ENCODE peak calls at places on chromosomes 11 and 22, in ten cellular contexts. L is ascending aorta, P is BJ, O is IMR-90, J is epithelial cell of proximal tubule, X is PC-3, Y is BE2C, E is AG09309, Z is uterus, A is GM12865. I is an unnamed sample.

GRCh38 chr11:47241740-47242400 is 6.7 kb downstream of the ACP2 start:
- DNase-seq in P (no peak), J (no peak), X (peak), O (peak), L (no peak), Y (no peak), Z (no peak), E (no peak), A (no peak), I (peak)

GRCh38 chr11:59574932-59575904 is 40.4 kb downstream of the OSBP start:
- DNase-seq in O (no peak), Y (no peak), P (no peak), Z (no peak), A (no peak), J (no peak), L (no peak), X (no peak), E (no peak), I (no peak)

GRCh38 chr22:19419464-19420178 is 11.9 kb downstream of the HIRA start:
- DNase-seq in A (peak), L (no peak), Y (no peak), O (peak), Z (no peak), X (no peak), E (no peak), J (no peak), P (no peak), I (no peak)

GRCh38 chr11:62876712-62877111 is 4.0 kb upstream of the SLC3A2 start:
- DNase-seq in Y (no peak), X (no peak), E (no peak), O (no peak), J (no peak), A (no peak), L (no peak), P (no peak), Z (no peak), I (no peak)

GRCh38 chr11:46298699-46299424 is 21.4 kb downstream of the CREB3L1 start:
- DNase-seq in E (peak), O (peak), Z (no peak), A (peak), L (no peak), Y (no peak), J (no peak), P (peak), X (peak), I (peak)

GRCh38 chr11:75155570-75156422 is 4.9 kb downstream of the SLCO2B1 start:
- DNase-seq in E (no peak), X (no peak), J (no peak), P (no peak), L (no peak), O (no peak), Y (peak), Z (no peak), A (no peak), I (no peak)

GRCh38 chr22:36471341-36471821 is 10.1 kb downstream of the TXN2 start:
- DNase-seq in P (no peak), A (no peak), Z (no peak), J (no peak), X (peak), E (no peak), O (peak), L (no peak), Y (no peak), I (peak)

GRCh38 chr11:113549611-113550061 is 74.4 kb upstream of the DRD2 start:
- DNase-seq in A (no peak), X (no peak), Z (no peak), L (no peak), P (no peak), O (no peak), J (no peak), Y (no peak), E (no peak), I (peak)

GRCh38 chr22:48975886-48976285 is 851.8 kb downstream of the BRD1 start:
- DNase-seq in X (no peak), Z (no peak), E (no peak), O (no peak), P (no peak), L (no peak), A (no peak), Y (no peak), J (no peak), I (no peak)

GRCh38 chr11:96328395-96329010 is 14.5 kb downstream of the MAML2 start:
- DNase-seq in J (no peak), O (peak), L (no peak), P (no peak), A (no peak), E (no peak), Z (no peak), Y (no peak), X (peak), I (no peak)

GRCh38 chr11:82972103-82972502 is 70.6 kb downstream of the DDIAS start:
- DNase-seq in Y (no peak), E (no peak), P (no peak), O (no peak), J (no peak), A (no peak), L (no peak), Z (no peak), X (no peak), I (no peak)

GRCh38 chr11:58075781-58076180 is 45.0 kb downstream of the OR6Q1 start:
- DNase-seq in O (peak), X (peak), Z (no peak), A (no peak), E (peak), L (no peak), P (no peak), Y (no peak), J (peak), I (peak)

GRCh38 chr11:100890779-100891178 is 203.7 kb downstream of the ARHGAP42 start:
- DNase-seq in O (peak), X (peak), E (peak), J (peak), A (no peak), Z (no peak), Y (no peak), P (peak), L (no peak), I (peak)

GRCh38 chr22:19610518-19611253 is 86.5 kb upstream of the CLDN5 start:
- DNase-seq in Y (no peak), X (no peak), E (no peak), Z (no peak), O (no peak), J (no peak), P (no peak), A (no peak), L (no peak), I (no peak)

GRCh38 chr22:41596776-41597634 is 7.4 kb upstream of the PMM1 start:
- DNase-seq in L (no peak), Y (peak), A (peak), Z (no peak), O (peak), J (no peak), E (no peak), P (no peak), X (peak), I (peak)

GRCh38 chr11:46207270-46207669 is 70.2 kb upstream of the CREB3L1 start:
- DNase-seq in L (no peak), X (no peak), A (no peak), O (no peak), J (no peak), Y (no peak), Z (no peak), E (no peak), P (no peak), I (no peak)

GRCh38 chr22:23786261-23786710 is 480 bp upstream of the SMARCB1 start:
- DNase-seq in Y (no peak), X (no peak), P (no peak), L (no peak), Z (no peak), E (no peak), A (no peak), J (no peak), O (no peak), I (peak)

GRCh38 chr11:125376117-125376516 is 119.9 kb downstream of the FEZ1 start:
- DNase-seq in P (no peak), A (peak), O (no peak), E (no peak), J (no peak), L (peak), X (no peak), Z (peak), Y (no peak), I (no peak)

GRCh38 chr22:22037740-22038139 is 55.2 kb upstream of the TOP3B start:
- DNase-seq in Z (no peak), L (no peak), Y (no peak), E (no peak), X (peak), O (peak), J (no peak), P (no peak), A (no peak), I (no peak)

GRCh38 chr11:125192194-125192593 is 27.6 kb downstream of the PKNOX2 start:
- DNase-seq in L (no peak), A (no peak), Y (no peak), Z (no peak), O (no peak), P (no peak), E (no peak), J (no peak), X (no peak), I (no peak)

GRCh38 chr11:76459299-76459698 is 14.5 kb downstream of the EMSY start:
- DNase-seq in L (no peak), P (no peak), J (no peak), X (peak), O (no peak), Z (no peak), A (no peak), E (no peak), Y (no peak), I (no peak)

GRCh38 chr11:128246364-128247234 is 340.8 kb downstream of the ETS1 start:
- DNase-seq in Y (peak), P (no peak), J (no peak), Z (peak), X (no peak), E (no peak), A (no peak), O (peak), L (no peak), I (peak)

GRCh38 chr22:25223269-25223850 is 3.9 kb downstream of the CRYBB2 start:
- DNase-seq in P (no peak), O (no peak), L (no peak), Z (no peak), X (no peak), Y (no peak), E (no peak), J (no peak), A (no peak), I (no peak)

GRCh38 chr22:38258895-38259294 is 13.9 kb downstream of the TMEM184B start:
- DNase-seq in J (no peak), L (no peak), E (no peak), Y (no peak), A (no peak), P (no peak), X (no peak), O (peak), Z (peak), I (no peak)

GRCh38 chr22:39915295-39915726 is 14.4 kb downstream of the GRAP2 start:
- DNase-seq in J (no peak), A (no peak), E (no peak), X (no peak), P (no peak), L (no peak), Z (no peak), Y (no peak), O (no peak), I (no peak)

GRCh38 chr11:123241874-123242538 is 47.0 kb upstream of the CLMP start:
- DNase-seq in A (no peak), Z (no peak), J (no peak), Y (no peak), X (no peak), P (no peak), O (no peak), L (no peak), E (no peak), I (no peak)

GRCh38 chr22:41925783-41926460 is 684 bp downstream of the TNFRSF13C start:
- DNase-seq in O (peak), Z (no peak), X (peak), E (no peak), L (no peak), Y (peak), A (peak), J (no peak), P (no peak), I (peak)

GRCh38 chr11:119417726-119418540 is 5.0 kb downstream of the THY1 start:
- DNase-seq in Y (no peak), Z (no peak), J (peak), A (no peak), P (peak), L (peak), X (peak), O (peak), E (peak), I (peak)

GRCh38 chr11:108037636-108038035 is 28.9 kb downstream of the CUL5 start:
- DNase-seq in Y (no peak), L (no peak), P (peak), J (no peak), Z (no peak), A (no peak), O (peak), E (no peak), X (no peak), I (peak)

GRCh38 chr22:49688516-49689254 is 139.0 kb downstream of the BRD1 start:
- DNase-seq in P (no peak), J (no peak), X (no peak), O (no peak), Y (no peak), E (no peak), A (no peak), Z (no peak), L (no peak), I (no peak)

GRCh38 chr11:107928767-107929507 is 689 bp downstream of the RAB39A start:
- DNase-seq in J (no peak), A (peak), Z (no peak), E (no peak), X (no peak), L (no peak), P (no peak), Y (peak), O (no peak), I (no peak)

GRCh38 chr22:27329471-27329870 is 472.1 kb downstream of the MN1 start:
- DNase-seq in A (no peak), O (no peak), E (no peak), L (no peak), Z (no peak), J (no peak), P (no peak), X (no peak), Y (no peak), I (no peak)

GRCh38 chr11:128862913-128863660 is 4.0 kb downstream of the KCNJ1 start:
- DNase-seq in Z (no peak), Y (no peak), L (no peak), P (peak), X (peak), A (no peak), J (peak), E (peak), O (peak), I (peak)

GRCh38 chr22:21951931-21952465 is 650 bp downstream of the PPM1F start:
- DNase-seq in J (no peak), A (peak), X (peak), L (no peak), P (no peak), O (peak), E (no peak), Y (peak), Z (no peak), I (peak)

GRCh38 chr11:76846441-76846840 is 14.3 kb upstream of the ACER3 start:
- DNase-seq in P (no peak), J (no peak), O (no peak), X (no peak), E (no peak), L (no peak), A (no peak), Y (no peak), Z (no peak), I (no peak)

GRCh38 chr22:37994982-37995381 is 10.6 kb upstream of the SOX10 start:
- DNase-seq in Y (no peak), J (no peak), X (no peak), A (no peak), O (no peak), P (no peak), E (no peak), Z (no peak), L (no peak), I (no peak)

GRCh38 chr11:76225122-76225584 is 18.9 kb upstream of the WNT11 start:
- DNase-seq in Z (no peak), Y (no peak), X (no peak), E (no peak), L (no peak), A (no peak), O (no peak), P (no peak), J (no peak), I (no peak)

DNA sequence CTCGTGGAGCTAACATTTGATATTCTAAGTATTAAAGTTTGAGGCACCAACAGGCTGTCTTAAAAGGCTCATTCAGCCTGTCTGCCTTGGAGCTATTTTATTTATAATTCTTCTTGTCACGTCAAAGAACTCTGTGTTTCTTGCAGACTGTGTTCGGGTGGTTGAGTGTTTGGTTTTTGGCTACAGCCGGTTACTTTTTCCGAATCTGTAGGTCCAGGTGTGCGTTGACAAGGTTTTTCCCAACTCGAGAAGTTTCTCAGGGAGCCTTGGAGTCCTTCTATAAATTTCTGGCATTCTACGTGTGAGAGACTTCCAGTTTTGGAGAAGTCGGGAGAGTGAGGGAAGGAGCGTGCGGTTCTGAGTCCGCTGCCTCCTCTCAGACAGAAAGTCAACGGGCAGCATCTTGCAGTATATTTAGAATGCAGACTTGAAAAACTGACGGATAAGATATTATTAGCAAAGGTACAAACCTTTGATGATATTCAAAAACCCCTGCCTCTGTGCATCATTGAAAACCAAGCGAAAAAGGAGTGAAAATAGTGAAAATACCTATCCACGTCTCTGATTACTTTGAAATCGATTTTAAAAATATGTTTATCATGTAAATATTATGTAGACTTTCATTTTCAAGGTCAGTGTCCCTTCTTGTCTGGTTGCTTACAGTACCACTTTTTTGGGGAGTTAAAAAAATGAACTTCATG is 85.2 kb upstream of the PPARA start:
- DNase-seq in X (peak), J (no peak), Y (no peak), E (no peak), L (no peak), Z (peak), P (no peak), A (no peak), O (no peak), I (peak)
- H3K4me3 ChIP-seq in X (peak), J (peak), Y (peak), E (peak), L (peak), Z (peak), P (no peak), A (no peak), O (no peak), I (peak)

DNA sequence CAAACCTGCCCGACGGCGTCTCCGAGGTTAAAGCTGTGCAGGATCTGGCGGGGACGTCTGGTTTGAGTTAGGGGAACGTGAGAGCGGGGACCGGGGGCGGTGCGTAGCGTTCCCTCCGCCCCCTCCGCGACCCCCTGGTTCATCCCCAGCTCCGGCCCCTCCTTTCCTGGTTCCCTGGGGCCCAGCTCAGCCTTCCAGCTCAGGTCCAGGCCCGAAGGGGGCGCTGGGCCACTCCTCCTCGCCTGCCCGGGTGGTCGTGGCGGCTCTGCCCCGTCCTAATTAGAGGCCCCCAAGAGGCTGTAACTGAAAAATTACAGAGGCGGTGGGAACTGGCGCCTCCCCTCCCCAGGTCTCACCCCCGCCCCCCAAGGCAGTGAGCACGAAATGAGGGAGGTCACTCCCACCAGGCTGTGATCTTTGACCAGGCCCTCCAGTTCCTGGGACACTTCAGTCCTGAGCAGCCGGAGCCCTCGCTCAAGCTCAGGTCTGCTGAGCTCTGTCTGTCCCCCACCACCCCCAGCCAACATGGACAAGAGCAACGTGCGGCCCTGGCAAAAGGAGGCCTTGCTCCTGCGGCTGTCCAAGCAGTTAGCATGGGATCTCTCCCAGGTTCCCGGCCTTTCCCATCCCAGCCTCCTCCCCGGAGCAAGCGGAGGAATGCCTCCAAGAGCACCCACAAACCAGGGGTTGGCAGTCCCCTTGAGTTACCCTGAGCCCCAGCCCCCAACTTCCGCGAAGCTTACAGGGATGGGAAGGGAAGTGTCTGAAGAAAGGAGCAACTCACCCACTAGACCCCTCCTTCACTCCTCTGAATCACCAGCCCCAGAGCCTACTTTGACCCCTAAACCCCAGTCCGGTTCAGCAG is 3.3 kb downstream of the CD248 start:
- DNase-seq in O (peak), E (no peak), L (no peak), P (no peak), Z (peak), J (no peak), X (no peak), A (no peak), Y (peak), I (peak)
- TF ChIP-seq CTCF in O (peak), E (peak), L (peak), P (peak), Z (no peak), J (peak), X (no peak), A (no peak), Y (peak), I (peak)

GRCh38 chr11:849951-850776 is 7.5 kb downstream of the TSPAN4 start:
- DNase-seq in X (no peak), Y (no peak), O (no peak), E (no peak), L (no peak), P (no peak), A (no peak), Z (no peak), J (no peak), I (no peak)
- H3K4me3 ChIP-seq in X (no peak), Y (peak), O (peak), E (no peak), L (peak), P (peak), A (no peak), Z (peak), J (peak), I (peak)

GRCh38 chr11:44949160-44950035 is 1.3 kb downstream of the TP53I11 start:
- DNase-seq in L (no peak), E (no peak), Z (no peak), X (peak), J (no peak), Y (no peak), P (no peak), A (peak), O (peak), I (peak)
- TF ChIP-seq CTCF in L (peak), E (peak), Z (peak), X (peak), J (peak), Y (peak), P (peak), A (peak), O (peak), I (peak)